ENCODE peak calls at places on chromosomes 12 and 14, in eight cellular contexts. M, L, O, Z, I, F, B and Q are unnamed samples.

GRCh38 chr12:117686911-117687377 is 281.8 kb downstream of the KSR2 start:
- DNase-seq in M (no peak), L (peak; percentile 98), O (peak; percentile 73), Z (no peak), I (no peak), F (no peak), B (no peak), Q (no peak)

GRCh38 chr12:62123721-62124203 is 136.4 kb upstream of the USP15 start:
- DNase-seq in M (peak; percentile 66), L (peak; percentile 56), O (peak; percentile 63), Z (no peak), I (no peak), F (peak; percentile 9), B (peak; percentile 26), Q (no peak)

GRCh38 chr12:100824476-100824875 is 29.9 kb downstream of the ANO4 start:
- DNase-seq in M (no peak), L (no peak), O (no peak), Z (no peak), I (no peak), F (no peak), B (no peak), Q (no peak)

GRCh38 chr14:52277552-52277951 is 10.1 kb downstream of the PTGDR start:
- DNase-seq in M (no peak), L (no peak), O (no peak), Z (no peak), I (no peak), F (no peak), B (no peak), Q (no peak)

GRCh38 chr14:90426663-90427062 is 29.8 kb downstream of the CALM1 start:
- DNase-seq in M (peak; percentile 77), L (peak; percentile 30), O (no peak), Z (no peak), I (peak; percentile 35), F (no peak), B (no peak), Q (no peak)

GRCh38 chr12:52044284-52044983 is 6.8 kb upstream of the NR4A1 start:
- DNase-seq in M (peak; percentile 99), L (no peak), O (peak; percentile 98), Z (no peak), I (peak; percentile 73), F (no peak), B (no peak), Q (no peak)

GRCh38 chr12:74292351-74293194 is 245.1 kb upstream of the ATXN7L3B start:
- DNase-seq in M (no peak), L (no peak), O (no peak), Z (no peak), I (no peak), F (no peak), B (no peak), Q (no peak)

GRCh38 chr14:100807496-100807895 is 18.4 kb upstream of the MEG3 start:
- DNase-seq in M (no peak), L (no peak), O (no peak), Z (no peak), I (no peak), F (no peak), B (no peak), Q (no peak)